ENCODE peak calls at places on chromosomes 4 and X, in six cellular contexts. K is psoas muscle, V is cardiac fibroblast, T is BJ, O is ascending aorta, X is neural progenitor cell. Y is an unnamed sample.

GRCh38 chrX:7334253-7334935 is 186.4 kb upstream of the PUDP start:
- DNase-seq in T (peak), V (peak), X (no peak), K (no peak), O (no peak), Y (peak)

GRCh38 chr4:141501931-141502330 is 134.5 kb upstream of the IL15 start:
- DNase-seq in K (no peak), X (no peak), O (no peak), T (no peak), V (peak), Y (peak)

GRCh38 chrX:22165732-22166457 is 106.8 kb upstream of the CBLL2 start:
- DNase-seq in V (peak), T (no peak), X (no peak), O (no peak), K (no peak), Y (peak)

GRCh38 chrX:139204903-139205667 is 325.5 kb upstream of the F9 start:
- DNase-seq in K (peak), X (peak), T (no peak), V (no peak), O (no peak), Y (peak)

GRCh38 chr4:39812500-39812899 is 114.6 kb downstream of the UBE2K start:
- DNase-seq in T (no peak), K (no peak), O (no peak), V (no peak), X (no peak), Y (no peak)

GRCh38 chr4:80540349-80540748 is 204.8 kb downstream of the CFAP299 start:
- DNase-seq in K (no peak), X (no peak), O (no peak), V (no peak), T (no peak), Y (no peak)

GRCh38 chrX:136689441-136689840 is 41.5 kb downstream of the CD40LG start:
- DNase-seq in V (peak), O (no peak), K (no peak), T (no peak), X (peak), Y (no peak)

GRCh38 chr4:8308144-8308543 is 38.6 kb downstream of the HTRA3 start:
- DNase-seq in O (peak), K (peak), T (no peak), V (no peak), X (no peak), Y (no peak)

GRCh38 chrX:17553451-17553850 is 178.5 kb downstream of the NHS start:
- DNase-seq in O (peak), X (no peak), V (peak), T (peak), K (no peak), Y (peak)

GRCh38 chrX:1493317-1493856 is 40.7 kb upstream of the ASMTL start:
- DNase-seq in V (no peak), X (no peak), T (no peak), O (no peak), K (no peak), Y (no peak)

GRCh38 chr4:86302242-86302641 is 57.6 kb downstream of the MAPK10 start:
- DNase-seq in T (no peak), K (no peak), V (peak), X (peak), O (no peak), Y (peak)

GRCh38 chr4:121951570-121952110 is at the start of gene TRPC3:
- DNase-seq in X (peak), V (peak), O (no peak), T (no peak), K (peak), Y (peak)

GRCh38 chr4:150078996-150079581 is 844 bp downstream of the DCLK2 start:
- DNase-seq in T (no peak), V (peak), X (peak), O (peak), K (peak), Y (peak)

DNA sequence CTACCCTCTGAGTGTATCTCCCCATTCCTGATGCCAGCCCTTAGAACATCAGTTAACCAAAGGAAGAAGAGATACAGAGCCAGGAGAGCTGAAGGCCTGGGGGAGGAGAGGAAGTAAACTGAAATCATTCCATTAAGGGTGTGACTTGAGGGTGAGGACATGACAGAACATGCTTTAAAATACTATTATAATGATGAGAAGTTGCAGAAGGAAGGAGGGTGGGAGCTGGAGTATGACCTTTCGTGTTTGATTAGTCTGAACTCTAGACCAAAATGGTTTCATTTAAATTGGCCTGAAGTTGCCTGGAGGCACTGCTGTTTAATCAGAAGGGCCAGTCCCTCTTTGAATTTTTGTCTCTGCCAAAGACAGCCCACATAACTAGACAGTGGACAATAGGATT is 11.4 kb downstream of the INTS6L start:
- DNase-seq in X (no peak), O (no peak), K (no peak), T (no peak), V (no peak), Y (no peak)
- H3K4me3 ChIP-seq in X (no peak), O (no peak), K (no peak), T (no peak), V (no peak), Y (no peak)

GRCh38 chr4:153530284-153530995 is 64.3 kb downstream of the TMEM131L start:
- DNase-seq in T (no peak), O (peak), K (no peak), X (no peak), V (no peak), Y (no peak)

GRCh38 chr4:153532636-153533035 is 66.5 kb downstream of the TMEM131L start:
- DNase-seq in T (no peak), X (no peak), O (no peak), V (no peak), K (no peak), Y (no peak)

GRCh38 chr4:153533387-153533786 is 67.2 kb downstream of the TMEM131L start:
- DNase-seq in V (no peak), T (no peak), O (no peak), K (no peak), X (no peak), Y (peak)

GRCh38 chr4:153530996-153531375 is 64.8 kb downstream of the TMEM131L start:
- DNase-seq in T (no peak), O (no peak), X (no peak), K (no peak), V (no peak), Y (no peak)

DNA sequence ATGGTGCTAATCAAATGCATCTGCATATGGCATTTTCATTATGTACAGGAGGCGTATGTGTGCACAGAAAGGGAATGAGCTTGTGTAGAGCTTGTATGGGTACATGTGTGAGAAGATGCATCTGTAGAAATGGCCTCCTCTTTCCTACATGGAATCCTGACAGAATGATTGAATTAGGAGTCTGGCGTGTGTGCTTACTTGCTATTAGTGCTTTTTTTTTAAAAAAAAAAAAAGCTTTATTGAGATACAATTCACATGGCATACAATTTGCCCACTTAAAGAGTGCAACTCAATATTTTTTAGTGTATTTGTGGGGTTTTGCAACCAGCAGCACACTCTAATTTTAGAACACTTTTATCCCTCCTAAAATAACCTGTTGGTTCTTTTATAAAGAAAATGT is 66.1 kb downstream of the TMEM131L start:
- DNase-seq in T (no peak), X (no peak), O (no peak), V (no peak), K (no peak), Y (no peak)
- TF ChIP-seq CTCF in T (no peak), X (no peak), O (no peak), V (no peak), K (no peak), Y (no peak)

GRCh38 chr4:110543577-110543976 is 67.6 kb downstream of the ENPEP start:
- DNase-seq in X (no peak), T (no peak), K (no peak), O (no peak), V (no peak), Y (peak)
- H3K4me3 ChIP-seq in X (no peak), T (no peak), K (no peak), O (no peak), V (no peak), Y (no peak)

GRCh38 chr4:108646706-108647105 is 3.7 kb upstream of the OSTC start:
- DNase-seq in O (no peak), X (no peak), K (no peak), V (no peak), T (no peak), Y (no peak)

GRCh38 chr4:108651068-108651794 is 832 bp downstream of the OSTC start:
- DNase-seq in T (no peak), K (no peak), V (peak), X (peak), O (no peak), Y (peak)

GRCh38 chr4:108649863-108650211 is 562 bp upstream of the OSTC start:
- DNase-seq in V (no peak), X (no peak), K (no peak), T (no peak), O (no peak), Y (no peak)

GRCh38 chr4:108650212-108651067 is at the start of gene OSTC:
- DNase-seq in T (peak), V (peak), K (peak), X (peak), O (peak), Y (peak)
- TF ChIP-seq CTCF in T (peak), V (no peak), K (no peak), X (peak), O (peak), Y (peak)

GRCh38 chrX:155065035-155065734 is 5.8 kb downstream of the CMC4 start:
- DNase-seq in X (no peak), V (peak), T (no peak), O (no peak), K (no peak), Y (peak)
- H3K4me3 ChIP-seq in X (no peak), V (no peak), T (no peak), O (no peak), K (no peak), Y (no peak)

GRCh38 chrX:46836701-46837542 is at the start of gene RP2:
- DNase-seq in K (peak), X (peak), O (peak), T (peak), V (peak), Y (peak)
- TF ChIP-seq CTCF in K (no peak), X (no peak), O (no peak), T (no peak), V (no peak), Y (no peak)

GRCh38 chrX:31260351-31260750 is 188.5 kb upstream of the FTHL17 start:
- DNase-seq in K (no peak), V (peak), T (no peak), O (no peak), X (no peak), Y (peak)

GRCh38 chrX:31266172-31267076 is 194.6 kb upstream of the FTHL17 start:
- DNase-seq in T (no peak), X (peak), O (peak), V (peak), K (peak), Y (no peak)

GRCh38 chrX:31269914-31270313 is 198.1 kb upstream of the FTHL17 start:
- DNase-seq in T (no peak), K (no peak), X (no peak), V (peak), O (no peak), Y (no peak)

GRCh38 chrX:31268359-31268758 is 196.5 kb upstream of the FTHL17 start:
- DNase-seq in X (peak), O (no peak), K (no peak), T (no peak), V (peak), Y (no peak)

DNA sequence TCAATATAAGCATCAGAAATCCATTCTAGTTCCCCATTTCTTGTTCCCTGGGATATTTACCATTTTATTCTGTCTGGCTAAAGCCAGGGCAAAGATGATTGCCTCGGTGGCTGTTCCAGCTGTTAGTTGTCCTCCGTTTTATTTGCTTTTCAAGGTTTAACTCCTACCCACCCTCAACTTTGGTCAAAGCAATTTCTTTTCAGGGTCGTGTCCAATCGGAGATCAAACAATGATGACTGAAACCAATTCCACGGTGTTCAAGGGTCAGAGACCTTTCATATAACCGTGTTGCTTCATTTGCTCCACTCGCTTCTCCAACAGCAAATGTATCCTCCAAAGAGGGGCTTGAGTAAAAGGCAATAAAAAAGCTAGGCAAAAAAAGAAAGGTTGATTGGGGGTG is 193.5 kb upstream of the FTHL17 start:
- DNase-seq in O (no peak), X (no peak), K (no peak), V (no peak), T (no peak), Y (no peak)
- H3K4me3 ChIP-seq in O (no peak), X (peak), K (peak), V (peak), T (no peak), Y (no peak)

DNA sequence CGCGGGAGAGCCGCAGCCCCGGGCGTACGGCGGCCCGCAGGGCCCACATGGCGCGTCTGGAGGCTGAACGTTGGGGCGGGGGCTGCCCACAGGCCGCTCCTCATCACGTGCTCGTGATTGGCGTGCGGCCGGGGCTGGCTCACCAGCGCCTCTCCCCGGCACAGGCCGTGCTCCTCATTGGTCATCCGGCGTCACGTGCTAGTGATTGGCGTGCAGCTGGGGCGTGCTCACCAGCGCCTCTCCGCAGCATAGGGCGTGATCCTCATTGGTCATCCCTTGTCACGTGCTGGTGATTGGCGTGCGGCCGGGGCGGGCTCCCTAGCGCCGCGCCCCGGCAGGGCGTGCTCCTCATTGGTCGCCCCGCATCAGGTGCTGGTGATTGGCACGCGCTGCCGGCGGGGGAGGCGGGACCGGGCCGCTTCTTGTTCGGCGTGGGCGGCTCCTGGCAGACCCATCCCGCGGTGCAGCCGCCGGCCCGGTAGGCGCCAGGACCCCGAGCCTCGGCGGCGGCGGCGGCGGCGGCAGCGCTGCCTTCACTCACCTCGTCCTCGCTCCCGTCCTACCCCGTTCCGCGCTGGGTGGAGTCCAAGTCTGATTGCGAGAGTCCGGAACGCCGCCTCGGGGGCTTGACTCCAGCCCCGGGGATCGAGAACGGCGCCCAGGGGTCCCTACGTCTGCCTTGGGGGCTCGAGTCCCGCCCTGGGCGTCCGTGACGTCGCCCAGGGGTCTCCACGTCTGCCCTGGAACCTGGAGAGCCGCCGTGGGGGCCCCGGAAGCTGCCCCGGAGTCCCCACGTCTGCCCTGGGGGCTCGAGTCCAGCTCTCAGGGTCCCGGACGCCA is at the start of gene GTPBP6:
- DNase-seq in V (peak), O (peak), T (peak), K (peak), X (peak), Y (peak)
- TF ChIP-seq CTCF in V (peak), O (no peak), T (peak), K (peak), X (no peak), Y (peak)

DNA sequence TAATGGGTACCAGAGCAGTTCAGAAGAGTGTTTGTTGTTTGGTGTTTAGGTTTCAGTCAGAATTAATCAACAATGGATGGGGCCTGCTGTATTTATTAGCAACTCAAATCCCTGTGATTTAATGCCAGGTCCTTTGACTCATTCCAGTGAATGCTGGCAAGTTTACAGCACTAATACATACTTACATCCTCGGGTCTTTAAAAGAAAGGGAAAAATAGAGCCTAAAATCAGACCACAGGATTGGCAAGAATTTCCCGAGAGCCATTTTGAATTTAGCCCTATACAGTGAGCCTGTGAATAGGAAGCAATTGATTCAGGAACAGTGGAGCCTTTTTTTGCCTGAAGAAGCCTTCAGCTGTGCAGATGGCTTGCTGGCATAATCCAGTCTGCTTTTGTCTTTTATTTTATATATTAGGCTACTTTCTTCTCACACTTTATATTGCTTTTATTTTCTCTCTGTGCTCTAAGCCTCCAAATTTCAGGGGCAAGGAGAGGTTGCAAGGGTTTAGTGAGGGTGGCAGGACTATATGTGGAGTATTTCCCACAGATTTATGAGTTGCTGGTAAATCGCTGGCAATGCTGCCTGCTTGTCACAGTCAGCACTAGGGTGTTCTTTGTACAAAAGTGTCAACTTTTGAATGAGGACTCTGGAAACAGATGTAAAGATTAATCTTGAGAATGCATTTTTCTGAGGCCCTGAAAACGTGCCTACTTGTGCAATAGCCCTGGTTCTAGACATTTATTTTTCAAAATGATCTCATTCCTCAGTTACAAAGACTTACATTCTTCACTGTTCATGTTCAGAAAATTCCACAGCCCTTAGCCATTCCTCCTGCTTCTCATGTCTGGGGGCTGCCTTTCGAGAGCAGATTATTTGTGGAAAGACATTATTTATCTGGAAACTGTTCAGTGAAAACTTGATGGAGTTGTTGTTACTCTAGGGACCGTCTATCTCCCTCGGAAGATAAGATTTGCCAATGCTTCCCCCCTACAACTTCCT is 303.5 kb downstream of the SPRY1 start:
- DNase-seq in V (peak), X (peak), K (no peak), O (no peak), T (peak), Y (peak)
- H3K4me3 ChIP-seq in V (peak), X (no peak), K (no peak), O (no peak), T (no peak), Y (peak)

DNA sequence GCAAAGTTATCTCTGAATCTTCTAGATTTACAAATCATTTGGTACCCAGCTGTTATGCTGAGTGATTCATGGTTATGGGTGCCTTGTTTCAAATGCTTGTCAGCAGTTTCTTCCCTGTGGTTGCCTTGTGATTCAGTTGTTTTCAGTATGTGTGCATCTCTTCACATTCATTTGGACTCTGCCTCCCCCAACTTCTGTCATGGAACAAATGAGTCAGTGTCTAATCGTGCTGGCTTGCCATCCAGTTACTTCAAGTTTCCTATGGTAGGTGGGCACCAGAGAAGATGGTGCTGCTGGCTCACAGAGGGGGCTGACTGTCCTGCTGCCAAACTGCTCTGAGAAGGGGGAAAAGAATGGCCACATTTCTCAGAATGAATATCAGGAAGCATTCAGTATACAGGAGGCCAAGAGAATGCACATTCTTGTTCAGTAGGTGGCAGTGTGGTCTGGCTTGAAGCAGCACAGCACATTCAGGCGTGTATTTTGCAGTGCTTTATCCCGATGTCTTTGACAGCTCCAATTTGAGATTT is 260.9 kb downstream of the GLUD2 start:
- DNase-seq in O (no peak), V (peak), X (peak), K (no peak), T (peak), Y (peak)
- TF ChIP-seq CTCF in O (no peak), V (peak), X (peak), K (peak), T (peak), Y (peak)

Y was measured in AG10803.